ENCODE peak calls at places on chromosomes 11 and 22, in seven cellular contexts. W is uterus, O is esophagus squamous epithelium, J is A549, I is adrenal gland, H is HepG2, G is ovary. X is an unnamed sample. For H3K4me1, the result is how much of the 10 kb centered on the place peaks cover.

GRCh38 chr11:67269401-67270255 is 3.4 kb downstream of the GRK2 start:
- DNase-seq in W (peak), O (no peak), J (no peak), I (peak), H (no peak), G (peak), X (no peak)

GRCh38 chr22:48503035-48503625 is 1324.5 kb downstream of the BRD1 start:
- DNase-seq in W (no peak), O (no peak), J (no peak), I (no peak), H (no peak), G (no peak), X (no peak)

GRCh38 chr11:558503-558902 is 2.0 kb downstream of the LMNTD2 start:
- DNase-seq in W (no peak), O (no peak), J (no peak), I (no peak), H (no peak), G (no peak), X (no peak)

GRCh38 chr22:45878051-45878764 is 98.8 kb downstream of the WNT7B start:
- DNase-seq in W (peak), O (no peak), J (no peak), I (no peak), H (no peak), G (peak), X (peak)

GRCh38 chr11:73493838-73494598 is 103.9 kb downstream of the FAM168A start:
- DNase-seq in W (no peak), O (no peak), J (peak), I (peak), H (peak), G (no peak), X (no peak)

GRCh38 chr11:48019230-48019584 is 38.8 kb downstream of the PTPRJ start:
- DNase-seq in W (no peak), O (no peak), J (no peak), I (no peak), H (no peak), G (no peak), X (peak)

GRCh38 chr11:69841859-69842698 is 22.9 kb upstream of the FGF3 start:
- DNase-seq in W (no peak), O (no peak), J (peak), I (no peak), H (no peak), G (peak), X (no peak)

GRCh38 chr22:45914309-45914708 is 62.7 kb downstream of the WNT7B start:
- DNase-seq in W (no peak), O (no peak), J (peak), I (no peak), H (no peak), G (no peak), X (no peak)

GRCh38 chr22:45318558-45319318 is 9.0 kb downstream of the FAM118A start:
- DNase-seq in W (no peak), O (no peak), J (no peak), I (no peak), H (no peak), G (peak), X (no peak)

GRCh38 chr22:50032109-50032871 is 19.7 kb upstream of the IL17REL start:
- DNase-seq in W (no peak), O (no peak), J (no peak), I (no peak), H (no peak), G (no peak), X (peak)

DNA sequence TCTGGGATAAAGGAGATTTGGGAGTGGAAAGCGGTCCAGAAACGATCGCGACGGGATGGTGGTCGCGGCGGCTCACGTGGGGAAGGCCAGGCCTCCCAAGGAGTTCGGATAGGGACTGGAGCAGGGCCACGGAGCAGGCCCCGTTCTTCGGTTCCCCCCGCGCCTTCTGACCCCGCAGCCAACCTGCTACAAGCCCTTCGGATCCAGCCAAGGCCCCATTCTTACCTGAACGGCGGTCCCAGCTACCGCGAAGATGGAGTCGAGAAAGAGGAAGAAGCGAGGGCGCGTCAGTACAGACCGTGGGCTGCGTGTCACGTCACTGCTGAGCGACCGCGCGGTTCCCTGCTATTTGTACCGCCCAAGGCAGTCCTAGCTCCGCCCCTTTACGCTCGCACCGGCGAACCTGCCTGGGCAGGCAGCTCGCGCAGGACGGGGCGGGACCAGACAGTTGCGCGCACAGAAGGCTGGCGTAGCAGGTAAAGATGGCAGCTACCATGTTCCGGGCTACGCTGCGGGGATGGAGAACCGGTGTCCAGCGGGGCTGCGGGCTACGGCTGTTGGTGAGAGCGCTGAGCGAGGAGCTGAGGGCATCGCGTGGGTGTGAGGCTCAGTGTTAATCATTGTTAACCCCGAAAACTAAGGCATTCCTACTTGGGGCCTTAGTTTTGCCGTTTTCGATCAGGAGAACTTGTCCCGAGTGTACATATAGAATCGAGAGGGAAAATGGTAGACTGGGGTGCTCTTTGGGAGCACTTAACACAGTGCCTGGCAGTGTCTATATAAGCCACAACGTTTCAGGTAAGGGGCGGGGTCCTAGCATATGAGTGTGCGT is at the start of the genes FAU and MRPL49:
- DNase-seq in W (peak), O (peak), J (peak), I (peak), H (peak), G (peak), X (peak)
- TF ChIP-seq POLR2A in W (peak), O (peak), J (peak), I (peak), H (no peak), G (peak), X (peak)

GRCh38 chr11:130161441-130161840 is 1.9 kb downstream of the ST14 start:
- DNase-seq in W (no peak), O (no peak), J (no peak), I (no peak), H (no peak), G (no peak), X (no peak)
- H3K4me1 ChIP-seq in W (under half), O (under half), J (under half), I (under half), H (under half), G (under half), X (under half)

GRCh38 chr11:112033902-112034301 is 8.7 kb downstream of the DLAT start:
- DNase-seq in W (no peak), O (no peak), J (no peak), I (no peak), H (no peak), G (no peak), X (no peak)

GRCh38 chr11:112024778-112025678 is at the start of gene DLAT:
- DNase-seq in W (peak), O (peak), J (peak), I (peak), H (peak), G (peak), X (peak)

GRCh38 chr11:112024178-112024777 is 930 bp upstream of the DLAT start:
- DNase-seq in W (no peak), O (no peak), J (no peak), I (no peak), H (no peak), G (no peak), X (peak)

GRCh38 chr11:112025682-112026081 is 474 bp downstream of the DLAT start:
- DNase-seq in W (no peak), O (no peak), J (peak), I (no peak), H (peak), G (no peak), X (no peak)

GRCh38 chr11:112029460-112029859 is 4.3 kb downstream of the DLAT start:
- DNase-seq in W (no peak), O (no peak), J (no peak), I (no peak), H (no peak), G (no peak), X (no peak)
- TF ChIP-seq POLR2A in W (no peak), O (no peak), J (no peak), I (no peak), H (no peak), G (no peak), X (no peak)

GRCh38 chr11:111976119-111976518 is 39.0 kb downstream of the DIXDC1 start:
- DNase-seq in W (no peak), O (no peak), J (no peak), I (no peak), H (no peak), G (no peak), X (no peak)
- H3K4me1 ChIP-seq in W (under half), O (under half), J (under half), I (under half), H (under half), G (under half), X (under half)

DNA sequence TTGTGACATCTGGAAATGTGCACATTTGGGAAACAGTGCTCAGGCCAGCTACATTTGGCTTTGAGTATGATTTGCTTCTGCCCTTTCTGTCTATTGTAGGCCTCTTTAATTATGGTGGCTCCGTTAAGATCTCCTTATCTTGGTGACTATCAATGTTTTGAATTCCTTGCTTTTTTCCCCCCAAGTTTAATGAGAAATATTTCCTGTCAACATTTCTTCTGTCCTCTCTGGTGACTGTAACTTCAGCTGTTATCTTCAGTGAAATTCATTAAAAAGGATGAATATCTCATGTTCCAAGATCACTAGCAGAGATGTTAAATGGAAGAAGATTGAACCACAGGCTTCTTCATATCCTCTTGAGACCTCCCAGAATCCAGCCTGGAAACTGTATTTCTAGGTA is 26.5 kb upstream of the PRSS23 start:
- DNase-seq in W (no peak), O (no peak), J (no peak), I (no peak), H (no peak), G (no peak), X (no peak)
- TF ChIP-seq POLR2A in W (no peak), O (no peak), J (no peak), I (no peak), H (no peak), G (no peak), X (no peak)

GRCh38 chr11:36161572-36161971 is 127.7 kb downstream of the COMMD9 start:
- DNase-seq in W (no peak), O (no peak), J (no peak), I (no peak), H (no peak), G (no peak), X (no peak)

GRCh38 chr11:36157151-36157519 is 132.1 kb downstream of the COMMD9 start:
- DNase-seq in W (no peak), O (no peak), J (no peak), I (no peak), H (no peak), G (no peak), X (no peak)

GRCh38 chr11:36162282-36162825 is 126.9 kb downstream of the COMMD9 start:
- DNase-seq in W (no peak), O (no peak), J (no peak), I (no peak), H (no peak), G (no peak), X (no peak)

GRCh38 chr11:36162909-36163434 is 126.3 kb downstream of the COMMD9 start:
- DNase-seq in W (no peak), O (no peak), J (no peak), I (no peak), H (no peak), G (no peak), X (no peak)

DNA sequence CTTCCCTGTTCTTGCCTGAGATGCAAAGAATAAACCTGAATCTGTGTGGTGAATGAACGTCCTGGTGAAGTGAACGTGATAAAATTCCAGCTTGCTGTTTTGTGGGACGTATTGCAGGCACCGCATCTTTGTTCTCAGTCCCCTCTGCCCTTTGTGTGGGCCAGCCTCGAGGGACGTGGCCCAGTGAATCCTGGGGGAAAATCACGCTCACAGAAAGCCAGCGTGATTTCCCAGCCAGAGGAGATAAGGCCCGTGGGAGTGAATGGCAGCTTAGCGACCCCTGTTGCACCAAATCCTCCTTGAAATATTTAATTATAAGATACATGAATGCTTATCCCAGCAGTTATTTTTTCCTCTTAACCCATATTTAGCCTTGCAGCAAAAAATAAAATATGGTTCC is 129.1 kb downstream of the COMMD9 start:
- DNase-seq in W (peak), O (no peak), J (no peak), I (no peak), H (no peak), G (peak), X (no peak)
- H3K4me1 ChIP-seq in W (under half), O (under half), J (under half), I (under half), H (under half), G (under half), X (under half)

GRCh38 chr11:65558002-65558784 is at the start of gene LTBP3:
- DNase-seq in W (peak), O (no peak), J (peak), I (peak), H (peak), G (peak), X (peak)
- TF ChIP-seq POLR2A in W (no peak), O (peak), J (peak), I (peak), H (no peak), G (peak), X (peak)

GRCh38 chr11:64711944-64712306 is 11.1 kb downstream of the NRXN2 start:
- DNase-seq in W (no peak), O (no peak), J (no peak), I (no peak), H (no peak), G (peak), X (no peak)

GRCh38 chr11:64712430-64713030 is 10.5 kb downstream of the NRXN2 start:
- DNase-seq in W (no peak), O (no peak), J (no peak), I (no peak), H (no peak), G (peak), X (no peak)

GRCh38 chr11:64710418-64711137 is 12.4 kb downstream of the NRXN2 start:
- DNase-seq in W (no peak), O (no peak), J (no peak), I (no peak), H (no peak), G (no peak), X (no peak)

GRCh38 chr11:64713031-64713780 is 9.8 kb downstream of the NRXN2 start:
- DNase-seq in W (peak), O (no peak), J (peak), I (no peak), H (no peak), G (peak), X (peak)

DNA sequence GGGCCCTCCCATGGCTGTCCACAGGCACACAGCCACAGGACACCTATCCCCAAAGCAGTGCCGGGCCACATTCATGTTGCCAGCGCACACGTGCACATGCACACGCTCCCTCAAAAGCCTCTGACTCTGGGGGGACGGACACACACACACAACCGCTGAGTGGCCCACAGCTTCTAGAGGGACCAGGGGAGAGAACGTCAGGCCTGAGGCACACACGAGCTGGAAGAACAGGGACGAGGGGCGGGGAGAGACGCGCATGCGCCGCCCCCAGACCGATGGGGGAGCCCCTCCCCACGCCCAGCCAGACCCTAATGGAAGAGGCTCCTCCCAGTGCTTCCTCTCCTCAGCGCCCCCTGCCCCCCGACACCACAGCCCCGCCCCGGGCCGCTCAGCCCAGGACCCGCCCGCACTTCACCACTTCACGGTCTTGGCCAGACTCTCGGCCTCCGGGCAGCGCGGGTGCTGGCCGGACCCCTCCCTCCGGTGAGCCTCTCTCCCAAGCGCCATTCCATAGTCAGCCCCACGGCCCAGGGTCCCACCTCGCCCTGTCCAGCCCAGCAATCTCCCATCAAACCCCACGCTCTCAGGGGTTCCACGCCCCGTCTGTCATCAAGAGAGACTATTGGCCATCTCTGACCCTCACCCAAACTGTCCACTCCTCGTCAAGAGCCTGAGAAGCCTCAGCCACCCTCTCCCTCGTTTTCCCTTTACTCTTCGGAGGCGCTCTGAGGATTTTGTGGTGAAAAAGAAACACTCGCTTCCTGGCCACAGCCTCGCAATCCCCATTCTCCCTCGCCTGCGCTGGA is 11.7 kb downstream of the NRXN2 start:
- DNase-seq in W (no peak), O (no peak), J (no peak), I (no peak), H (no peak), G (peak), X (no peak)
- H3K4me1 ChIP-seq in W (under half), O (under half), J (under half), I (under half), H (under half), G (under half), X (under half)

GRCh38 chr11:72040497-72041363 is 39.6 kb downstream of the NUMA1 start:
- DNase-seq in W (peak), O (peak), J (peak), I (peak), H (peak), G (peak), X (peak)
- TF ChIP-seq POLR2A in W (peak), O (peak), J (no peak), I (peak), H (peak), G (peak), X (peak)

DNA sequence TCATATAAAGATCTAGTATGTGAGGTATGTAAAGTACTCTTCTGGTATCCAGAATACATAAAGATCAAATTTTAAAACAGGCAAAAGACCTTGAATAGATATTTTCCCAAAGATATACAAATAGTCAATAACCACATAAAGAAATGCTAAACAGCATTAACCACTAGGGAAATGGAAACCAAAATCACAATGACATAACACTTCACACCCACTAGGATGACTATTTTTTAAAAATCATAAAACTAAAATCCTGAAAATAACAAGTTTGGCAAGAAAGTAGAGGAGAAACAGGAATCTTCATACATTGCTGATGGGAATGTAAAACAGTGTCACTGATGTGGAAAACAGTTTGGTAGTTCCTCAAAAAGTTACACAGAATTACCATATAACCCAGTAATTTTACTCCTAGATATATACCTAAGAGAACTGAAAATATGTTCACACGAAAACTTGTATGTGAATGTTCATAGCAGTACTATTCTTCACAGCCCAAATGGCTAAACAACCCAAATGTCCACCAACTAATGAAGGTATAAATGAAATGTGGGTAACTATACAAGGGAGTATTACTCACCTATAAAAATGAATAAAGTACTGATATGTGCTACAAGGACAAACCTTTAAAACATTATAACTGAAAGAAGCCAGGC is 12.5 kb downstream of the PICALM start:
- DNase-seq in W (no peak), O (no peak), J (no peak), I (no peak), H (no peak), G (no peak), X (no peak)
- H3K4me1 ChIP-seq in W (under half), O (under half), J (under half), I (under half), H (under half), G (under half), X (under half)

X was measured in thyroid gland.